ENCODE peak calls at places on chromosomes 5 and 9, in four cellular contexts. One of them, this sample, is unnamed.

GRCh38 chr5:95810305-95811125 is 12.0 kb downstream of the GLRX start:
- DNase-seq in left lobe of liver: no peak
- DNase-seq in HTR-8/SVneo: no peak
- DNase-seq in Calu3: no peak
- DNase-seq in this sample: no peak

GRCh38 chr5:172546196-172546595 is 91.9 kb upstream of the SH3PXD2B start:
- DNase-seq in HTR-8/SVneo: no peak
- DNase-seq in Calu3: no peak
- DNase-seq in left lobe of liver: no peak
- DNase-seq in this sample: no peak

GRCh38 chr9:127509955-127510299 is 58.6 kb downstream of the LRSAM1 start:
- DNase-seq in HTR-8/SVneo: no peak
- DNase-seq in Calu3: no peak
- DNase-seq in left lobe of liver: no peak
- DNase-seq in this sample: no peak

GRCh38 chr9:100317706-100318105 is 35.0 kb downstream of the TEX10 start:
- DNase-seq in HTR-8/SVneo: no peak
- DNase-seq in Calu3: no peak
- DNase-seq in left lobe of liver: no peak
- DNase-seq in this sample: no peak

GRCh38 chr5:132821791-132822190 is 8.7 kb downstream of the SHROOM1 start:
- DNase-seq in Calu3: no peak
- DNase-seq in HTR-8/SVneo: no peak
- DNase-seq in left lobe of liver: peak
- DNase-seq in this sample: no peak

GRCh38 chr5:67166460-67166871 is 30.1 kb downstream of the CD180 start:
- DNase-seq in HTR-8/SVneo: no peak
- DNase-seq in Calu3: peak
- DNase-seq in left lobe of liver: no peak
- DNase-seq in this sample: no peak

GRCh38 chr5:180161420-180162303 is 47.3 kb downstream of the RASGEF1C start:
- DNase-seq in left lobe of liver: no peak
- DNase-seq in HTR-8/SVneo: no peak
- DNase-seq in Calu3: no peak
- DNase-seq in this sample: no peak

GRCh38 chr5:54624671-54625583 is 107.4 kb downstream of the SNX18 start:
- DNase-seq in Calu3: no peak
- DNase-seq in left lobe of liver: no peak
- DNase-seq in HTR-8/SVneo: no peak
- DNase-seq in this sample: no peak

GRCh38 chr5:41793156-41793770 is 77.0 kb downstream of the OXCT1 start:
- DNase-seq in left lobe of liver: no peak
- DNase-seq in HTR-8/SVneo: no peak
- DNase-seq in Calu3: no peak
- DNase-seq in this sample: no peak

GRCh38 chr5:177086918-177087706 is 397 bp downstream of the FGFR4 start:
- DNase-seq in HTR-8/SVneo: peak
- DNase-seq in Calu3: peak
- DNase-seq in left lobe of liver: peak
- DNase-seq in this sample: peak

GRCh38 chr9:38707885-38708640 is 11.9 kb downstream of the FAM240B start:
- DNase-seq in Calu3: no peak
- DNase-seq in HTR-8/SVneo: no peak
- DNase-seq in left lobe of liver: no peak
- DNase-seq in this sample: no peak

GRCh38 chr9:74496819-74497749 is at the start of gene RORB:
- DNase-seq in HTR-8/SVneo: peak
- DNase-seq in Calu3: peak
- DNase-seq in left lobe of liver: no peak
- DNase-seq in this sample: peak

GRCh38 chr5:41182666-41183065 is 30.7 kb downstream of the C6 start:
- DNase-seq in Calu3: peak
- DNase-seq in HTR-8/SVneo: no peak
- DNase-seq in left lobe of liver: no peak
- DNase-seq in this sample: no peak

GRCh38 chr5:59067976-59068651 is 485.2 kb downstream of the RAB3C start:
- DNase-seq in HTR-8/SVneo: no peak
- DNase-seq in left lobe of liver: no peak
- DNase-seq in Calu3: no peak
- DNase-seq in this sample: no peak

GRCh38 chr9:87184956-87185642 is 237.8 kb upstream of the GAS1 start:
- DNase-seq in left lobe of liver: no peak
- DNase-seq in HTR-8/SVneo: no peak
- DNase-seq in Calu3: no peak
- DNase-seq in this sample: no peak

GRCh38 chr5:127650022-127650421 is 1.1 kb downstream of the CTXN3 start:
- DNase-seq in Calu3: no peak
- DNase-seq in left lobe of liver: no peak
- DNase-seq in HTR-8/SVneo: no peak
- DNase-seq in this sample: no peak

GRCh38 chr5:160434022-160434531 is 12.4 kb downstream of the PTTG1 start:
- DNase-seq in left lobe of liver: no peak
- DNase-seq in HTR-8/SVneo: no peak
- DNase-seq in Calu3: peak
- DNase-seq in this sample: no peak

GRCh38 chr5:65085181-65085580 is 316.5 kb downstream of the CWC27 start:
- DNase-seq in left lobe of liver: no peak
- DNase-seq in HTR-8/SVneo: no peak
- DNase-seq in Calu3: no peak
- DNase-seq in this sample: no peak

GRCh38 chr9:5146241-5146640 is 39.2 kb downstream of the INSL6 start:
- DNase-seq in Calu3: no peak
- DNase-seq in HTR-8/SVneo: no peak
- DNase-seq in left lobe of liver: no peak
- DNase-seq in this sample: no peak

GRCh38 chr9:118961857-118962256 is 407.4 kb downstream of the BRINP1 start:
- DNase-seq in left lobe of liver: no peak
- DNase-seq in HTR-8/SVneo: peak
- DNase-seq in Calu3: no peak
- DNase-seq in this sample: no peak

GRCh38 chr9:85262333-85262732 is 479.4 kb downstream of the AGTPBP1 start:
- DNase-seq in HTR-8/SVneo: no peak
- DNase-seq in left lobe of liver: no peak
- DNase-seq in Calu3: no peak
- DNase-seq in this sample: no peak

GRCh38 chr5:123505633-123506032 is 6.3 kb upstream of the CSNK1G3 start:
- DNase-seq in HTR-8/SVneo: no peak
- DNase-seq in Calu3: no peak
- DNase-seq in left lobe of liver: peak
- DNase-seq in this sample: no peak

GRCh38 chr5:157949520-157949919 is 90.6 kb upstream of the CLINT1 start:
- DNase-seq in Calu3: no peak
- DNase-seq in HTR-8/SVneo: no peak
- DNase-seq in left lobe of liver: no peak
- DNase-seq in this sample: no peak

GRCh38 chr9:5838884-5839571 is 6.1 kb upstream of the ERMP1 start:
- DNase-seq in left lobe of liver: peak
- DNase-seq in Calu3: peak
- DNase-seq in HTR-8/SVneo: peak
- DNase-seq in this sample: peak

GRCh38 chr9:385818-386398 is 171.2 kb downstream of the DOCK8 start:
- DNase-seq in Calu3: peak
- DNase-seq in left lobe of liver: no peak
- DNase-seq in HTR-8/SVneo: peak
- DNase-seq in this sample: peak

GRCh38 chr5:61570767-61571166 is 238.7 kb downstream of the ZSWIM6 start:
- DNase-seq in HTR-8/SVneo: no peak
- DNase-seq in Calu3: no peak
- DNase-seq in left lobe of liver: no peak
- DNase-seq in this sample: no peak

GRCh38 chr5:171750316-171750788 is 35.3 kb upstream of the SMIM23 start:
- DNase-seq in HTR-8/SVneo: peak
- DNase-seq in Calu3: peak
- DNase-seq in left lobe of liver: no peak
- DNase-seq in this sample: no peak

GRCh38 chr5:140966293-140967225 is at the start of gene PCDHAC2:
- DNase-seq in Calu3: peak
- DNase-seq in HTR-8/SVneo: peak
- DNase-seq in left lobe of liver: no peak
- DNase-seq in this sample: peak

GRCh38 chr9:20532584-20532983 is 89.7 kb downstream of the MLLT3 start:
- DNase-seq in left lobe of liver: no peak
- DNase-seq in HTR-8/SVneo: no peak
- DNase-seq in Calu3: no peak
- DNase-seq in this sample: no peak

This sample was measured in NCI-H460.